ENCODE peak calls at places on chromosome 20, in seven cellular contexts. X is fibroblast of lung, E is dorsolateral prefrontal cortex, J is BJ, S is GM12865, G is mucosa of descending colon, P is brain microvascular endothelial cell. H is an unnamed sample.
A peak's percentile ranks its signal among the peaks of the same experiment; 100 is the strongest.

GRCh38 chr20:13839421-13840092 is 54.7 kb downstream of the NDUFAF5 start:
- DNase-seq in X (peak; percentile 34), J (peak; percentile 87), G (no peak), E (no peak), P (peak; percentile 28), S (no peak), H (peak; percentile 29)

GRCh38 chr20:51311636-51312479 is 230.7 kb downstream of the NFATC2 start:
- DNase-seq in X (no peak), J (no peak), E (no peak), S (no peak), G (no peak), P (peak; percentile 29), H (no peak)

GRCh38 chr20:53146201-53146891 is 174.2 kb downstream of the TSHZ2 start:
- DNase-seq in X (no peak), S (peak; percentile 60), J (no peak), P (no peak), E (no peak), G (no peak), H (no peak)

GRCh38 chr20:18543932-18544331 is 23.3 kb upstream of the SMIM26 start:
- DNase-seq in X (no peak), E (no peak), S (no peak), G (no peak), J (no peak), P (no peak), H (no peak)

GRCh38 chr20:49408705-49409104 is 73.8 kb downstream of the KCNB1 start:
- DNase-seq in P (no peak), E (no peak), J (no peak), G (no peak), X (no peak), S (no peak), H (no peak)

GRCh38 chr20:14956538-14956937 is 619.1 kb upstream of the FLRT3 start:
- DNase-seq in S (no peak), J (no peak), P (no peak), E (no peak), X (no peak), G (no peak), H (no peak)

GRCh38 chr20:20743511-20744169 is 31.2 kb upstream of the RALGAPA2 start:
- DNase-seq in E (peak; percentile 53), J (no peak), P (no peak), G (peak; percentile 70), S (no peak), X (peak; percentile 49), H (no peak)

GRCh38 chr20:18077157-18077556 is 19.4 kb upstream of the OVOL2 start:
- DNase-seq in X (no peak), E (no peak), J (no peak), S (no peak), G (no peak), P (no peak), H (no peak)

GRCh38 chr20:41098703-41099250 is 38.6 kb upstream of the PLCG1 start:
- DNase-seq in X (peak; percentile 83), S (no peak), G (no peak), E (no peak), J (peak; percentile 62), P (no peak), H (no peak)

GRCh38 chr20:50690979-50691584 is at the start of gene RIPOR3:
- DNase-seq in S (no peak), X (no peak), E (no peak), G (no peak), J (no peak), P (no peak), H (no peak)

GRCh38 chr20:38790210-38791053 is 15.1 kb upstream of the PPP1R16B start:
- DNase-seq in X (peak; percentile 48), P (peak; percentile 25), J (no peak), G (no peak), S (peak; percentile 72), E (no peak), H (peak; percentile 14)

GRCh38 chr20:49418832-49419231 is 63.6 kb downstream of the KCNB1 start:
- DNase-seq in S (no peak), J (no peak), G (no peak), P (no peak), X (no peak), E (no peak), H (no peak)

GRCh38 chr20:49360242-49360968 is 82.5 kb upstream of the ZNFX1 start:
- DNase-seq in X (no peak), E (no peak), S (no peak), J (no peak), P (no peak), G (no peak), H (no peak)

GRCh38 chr20:37480915-37481314 is 40.1 kb upstream of the NNAT start:
- DNase-seq in G (no peak), P (no peak), E (no peak), X (no peak), S (no peak), J (no peak), H (no peak)

GRCh38 chr20:46715292-46715756 is 5.9 kb downstream of the SLC2A10 start:
- DNase-seq in S (no peak), X (peak; percentile 78), E (no peak), J (peak; percentile 66), G (no peak), P (no peak), H (peak; percentile 40)

GRCh38 chr20:33026779-33027759 is 4.4 kb upstream of the BPIFB6 start:
- DNase-seq in X (no peak), S (no peak), P (no peak), G (no peak), E (no peak), J (no peak), H (no peak)

GRCh38 chr20:37543828-37544227 is 16.2 kb upstream of the BLCAP start:
- DNase-seq in S (no peak), J (no peak), P (peak; percentile 41), X (peak; percentile 56), E (no peak), G (no peak), H (no peak)

GRCh38 chr20:14924433-14924832 is 587.0 kb upstream of the FLRT3 start:
- DNase-seq in S (no peak), E (no peak), G (no peak), P (no peak), J (no peak), X (no peak), H (no peak)

GRCh38 chr20:5848711-5849505 is 98.7 kb downstream of the SHLD1 start:
- DNase-seq in J (no peak), P (no peak), S (peak; percentile 47), E (no peak), G (no peak), X (peak; percentile 70), H (peak; percentile 21)

GRCh38 chr20:52497731-52498130 is 306.2 kb upstream of the ZFP64 start:
- DNase-seq in E (no peak), G (no peak), X (no peak), J (peak; percentile 11), P (no peak), S (no peak), H (no peak)

GRCh38 chr20:58693226-58694006 is 816 bp downstream of the NPEPL1 start:
- DNase-seq in E (no peak), G (peak; percentile 66), P (no peak), X (no peak), J (no peak), S (peak; percentile 18), H (no peak)

GRCh38 chr20:4681971-4682370 is 39.7 kb upstream of the PRND start:
- DNase-seq in X (peak; percentile 74), S (no peak), E (no peak), J (no peak), G (no peak), P (no peak), H (peak; percentile 50)

GRCh38 chr20:42018979-42019378 is 400.8 kb upstream of the CHD6 start:
- DNase-seq in J (no peak), G (no peak), P (no peak), E (no peak), X (no peak), S (peak; percentile 12), H (no peak)

DNA sequence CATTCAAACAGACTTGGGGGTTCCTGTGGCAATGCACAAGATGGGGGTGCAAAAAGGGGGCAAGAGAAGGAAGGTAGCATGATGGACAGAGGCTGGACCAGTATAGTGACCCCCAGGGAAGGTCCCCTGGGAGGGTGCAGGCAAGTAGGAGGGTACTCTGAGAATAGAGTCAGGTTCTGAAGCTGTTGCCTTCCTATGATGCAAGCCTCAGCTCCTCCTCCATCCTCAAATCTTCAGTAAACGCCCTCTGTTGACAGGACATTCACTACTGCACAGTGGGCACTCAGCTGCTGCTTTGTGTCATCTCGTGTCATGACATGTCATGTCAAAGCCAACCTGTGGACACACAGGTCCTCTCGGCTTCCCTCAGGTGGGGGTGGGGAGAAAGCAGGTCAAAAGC is 5.8 kb upstream of the SDCBP2 start:
- DNase-seq in S (peak; percentile 37), E (no peak), J (no peak), X (no peak), P (no peak), G (no peak), H (no peak)
- TF ChIP-seq CTCF in S (no peak), E (no peak), J (no peak), X (no peak), P (peak; percentile 1), G (no peak), H (no peak)

GRCh38 chr20:35171753-35172433 is at the start of gene PROCR:
- DNase-seq in G (peak; percentile 88), S (no peak), E (no peak), J (peak; percentile 79), X (peak; percentile 87), P (peak; percentile 86), H (peak; percentile 90)

GRCh38 chr20:35172434-35172806 is 548 bp downstream of the PROCR start:
- DNase-seq in E (no peak), J (no peak), G (no peak), S (no peak), P (no peak), X (no peak), H (no peak)

GRCh38 chr20:35173576-35174192 is 1.8 kb downstream of the PROCR start:
- DNase-seq in S (no peak), E (no peak), P (no peak), J (no peak), X (no peak), G (no peak), H (no peak)

GRCh38 chr20:35174458-35175216 is 2.8 kb downstream of the PROCR start:
- DNase-seq in P (no peak), G (peak; percentile 76), E (no peak), S (no peak), J (no peak), X (no peak), H (no peak)

DNA sequence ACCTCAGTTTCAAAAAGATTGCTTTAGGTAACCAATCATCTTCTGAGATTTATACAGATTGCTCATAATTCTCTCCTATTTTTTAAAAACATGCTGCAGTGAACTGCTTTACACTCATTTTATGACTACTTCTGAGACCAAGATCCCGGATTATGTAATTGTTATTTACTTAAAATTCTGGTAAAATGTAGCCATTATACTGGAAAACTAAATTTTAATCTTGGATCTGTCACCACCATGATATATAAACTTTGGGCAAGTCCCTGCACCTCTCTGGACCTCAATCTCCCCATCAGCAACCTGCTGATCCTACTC is 477 bp upstream of the PROCR start:
- DNase-seq in P (no peak), G (no peak), S (no peak), J (no peak), E (no peak), X (no peak), H (no peak)
- H3K4me3 ChIP-seq in P (peak overlapping the region; percentile 56), G (no peak overlapping the region), S (no peak overlapping the region), J (peak overlapping the region; percentile 43), E (no peak overlapping the region), X (no peak overlapping the region), H (peak overlapping the region; percentile 54)

GRCh38 chr20:57573893-57574292 is 13.0 kb downstream of the PCK1 start:
- DNase-seq in S (no peak), X (no peak), P (no peak), G (no peak), E (no peak), J (no peak), H (no peak)
- TF ChIP-seq CTCF in S (peak; percentile 7), X (no peak), P (peak; percentile 25), G (no peak), E (no peak), J (peak; percentile 2), H (peak; percentile 52)

GRCh38 chr20:44247676-44248419 is 740 bp downstream of the GDAP1L1 start:
- DNase-seq in E (no peak), P (peak; percentile 7), G (no peak), S (peak; percentile 24), J (no peak), X (peak; percentile 21), H (peak; percentile 9)
- H3K4me3 ChIP-seq in E (peak overlapping the region; percentile 55), P (no peak overlapping the region), G (no peak overlapping the region), S (no peak overlapping the region), J (no peak overlapping the region), X (no peak overlapping the region), H (no peak overlapping the region)

H was measured in HFF-Myc.